ENCODE peak calls at places on chromosomes 5 and 9, in five cellular contexts. A is GM12891, H is cardiac muscle cell, X is GM03348, F is HEK293T. B is an unnamed sample.

GRCh38 chr5:139027150-139027549 is 152.0 kb upstream of the LRRTM2 start:
- DNase-seq in A (no peak), H (no peak), X (no peak), F (no peak), B (no peak)

GRCh38 chr5:78647411-78647818 is 1.2 kb downstream of the LHFPL2 start:
- DNase-seq in A (no peak), H (peak), X (peak), F (no peak), B (peak)

GRCh38 chr9:93108301-93109041 is 12.5 kb downstream of the CARD19 start:
- DNase-seq in A (no peak), H (no peak), X (no peak), F (no peak), B (no peak)

GRCh38 chr5:74318985-74319563 is 321.5 kb downstream of the ENC1 start:
- DNase-seq in A (no peak), H (no peak), X (no peak), F (no peak), B (no peak)

GRCh38 chr9:115134941-115135340 is 17.0 kb upstream of the TNC start:
- DNase-seq in A (no peak), H (no peak), X (no peak), F (no peak), B (no peak)

GRCh38 chr9:7570107-7570720 is 229.4 kb downstream of the DMAC1 start:
- DNase-seq in A (peak), H (peak), X (peak), F (peak), B (peak)

GRCh38 chr5:109691248-109691574 is 1.5 kb downstream of the MAN2A1 start:
- DNase-seq in A (no peak), H (no peak), X (no peak), F (peak), B (no peak)

GRCh38 chr5:60346391-60346790 is 353.6 kb downstream of the DEPDC1B start:
- DNase-seq in A (no peak), H (no peak), X (no peak), F (no peak), B (no peak)

GRCh38 chr5:167254150-167254549 is 1037.3 kb upstream of the WWC1 start:
- DNase-seq in A (no peak), H (no peak), X (no peak), F (no peak), B (no peak)

GRCh38 chr5:2698581-2698980 is 52.9 kb downstream of the IRX2 start:
- DNase-seq in A (no peak), H (no peak), X (no peak), F (no peak), B (no peak)

GRCh38 chr5:43603535-43604363 is 769 bp downstream of the NNT start:
- DNase-seq in A (peak), H (peak), X (peak), F (peak), B (peak)

GRCh38 chr5:98775962-98776687 is 2.7 kb downstream of the RGMB start:
- DNase-seq in A (no peak), H (no peak), X (peak), F (no peak), B (no peak)

GRCh38 chr9:4228606-4229005 is 71.3 kb downstream of the GLIS3 start:
- DNase-seq in A (no peak), H (peak), X (peak), F (no peak), B (no peak)

GRCh38 chr5:31361906-31362900 is 168.7 kb downstream of the CDH6 start:
- DNase-seq in A (no peak), H (no peak), X (peak), F (no peak), B (no peak)

GRCh38 chr5:114438471-114438870 is 76.6 kb downstream of the KCNN2 start:
- DNase-seq in A (no peak), H (no peak), X (no peak), F (no peak), B (no peak)